ENCODE peak calls at places on chromosomes 12 and 14, in ten cellular contexts. B is epithelial cell of proximal tubule; N is heart left ventricle; C is GM13976; Y is lower leg skin; P is dorsolateral prefrontal cortex; Q is WTC11; O is esophagus squamous epithelium; D is progenitor cell of endocrine pancreas; L is CD4-positive, alpha-beta T cell. S is an unnamed sample.

GRCh38 chr12:105107176-105107496 is 395 bp upstream of the WASHC4 start:
- DNase-seq in B (no peak), N (no peak), C (peak), Y (no peak), P (no peak), Q (no peak), O (no peak), D (no peak), L (no peak), S (no peak)

GRCh38 chr14:103558071-103558882 is 4.2 kb downstream of the BAG5 start:
- DNase-seq in B (peak), N (no peak), C (no peak), Y (no peak), P (no peak), Q (no peak), O (no peak), D (no peak), L (no peak), S (no peak)

GRCh38 chr14:88005050-88005481 is at the start of gene GPR65:
- DNase-seq in B (no peak), N (no peak), C (no peak), Y (no peak), P (no peak), Q (no peak), O (no peak), D (no peak), L (no peak), S (no peak)

GRCh38 chr12:27635349-27635972 is 60.8 kb upstream of the REP15 start:
- DNase-seq in B (no peak), N (no peak), C (peak), Y (no peak), P (no peak), Q (no peak), O (no peak), D (no peak), L (no peak), S (no peak)

GRCh38 chr12:14263742-14264141 is 101.7 kb upstream of the ATF7IP start:
- DNase-seq in B (no peak), N (no peak), C (no peak), Y (no peak), P (no peak), Q (no peak), O (no peak), D (no peak), L (no peak), S (no peak)

GRCh38 chr14:77554816-77555599 is 56.4 kb upstream of the ISM2 start:
- DNase-seq in B (no peak), N (no peak), C (no peak), Y (no peak), P (peak), Q (no peak), O (no peak), D (no peak), L (no peak), S (no peak)

GRCh38 chr12:53808023-53808705 is 56.4 kb upstream of the CISTR start:
- DNase-seq in B (no peak), N (no peak), C (no peak), Y (no peak), P (no peak), Q (no peak), O (no peak), D (no peak), L (no peak), S (no peak)

GRCh38 chr12:39368096-39368495 is 74.8 kb downstream of the KIF21A start:
- DNase-seq in B (no peak), N (no peak), C (no peak), Y (no peak), P (no peak), Q (no peak), O (no peak), D (no peak), L (no peak), S (no peak)

GRCh38 chr12:131113562-131113961 is 159.9 kb downstream of the ADGRD1 start:
- DNase-seq in B (no peak), N (peak), C (no peak), Y (no peak), P (no peak), Q (no peak), O (no peak), D (no peak), L (no peak), S (no peak)

GRCh38 chr12:50112456-50113218 is 601 bp downstream of the COX14 start:
- DNase-seq in B (no peak), N (no peak), C (peak), Y (peak), P (no peak), Q (no peak), O (no peak), D (no peak), L (no peak), S (no peak)

GRCh38 chr12:50111693-50112455 is at the start of gene COX14:
- DNase-seq in B (peak), N (peak), C (peak), Y (peak), P (peak), Q (peak), O (peak), D (peak), L (peak), S (peak)

GRCh38 chr12:50110762-50111416 is 1.1 kb upstream of the COX14 start:
- DNase-seq in B (peak), N (peak), C (peak), Y (peak), P (no peak), Q (peak), O (no peak), D (no peak), L (no peak), S (no peak)

GRCh38 chr12:50110127-50110761 is 1.8 kb upstream of the COX14 start:
- DNase-seq in B (no peak), N (peak), C (peak), Y (no peak), P (no peak), Q (no peak), O (no peak), D (no peak), L (no peak), S (no peak)

DNA sequence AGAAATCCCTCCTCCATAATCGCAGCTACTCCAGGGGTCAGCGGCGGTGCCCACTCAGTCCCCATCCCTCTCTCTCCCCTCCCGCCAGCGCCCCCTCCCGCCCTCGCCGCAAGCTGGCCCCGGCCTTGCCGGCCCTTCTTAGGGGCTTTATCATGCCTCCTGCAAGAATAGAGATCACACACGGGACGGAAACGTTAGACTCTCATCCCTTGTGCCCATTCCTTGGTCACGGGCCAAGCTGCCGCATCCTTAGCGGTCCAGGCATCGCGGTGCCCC is 681 bp upstream of the COX14 start:
- DNase-seq in B (no peak), N (no peak), C (no peak), Y (no peak), P (no peak), Q (no peak), O (no peak), D (no peak), L (no peak), S (no peak)
- TF ChIP-seq CTCF in B (no peak), N (no peak), C (no peak), Y (no peak), P (no peak), Q (no peak), O (no peak), D (no peak), L (no peak), S (no peak)

GRCh38 chr14:98099527-98099926 is 1172.5 kb downstream of the BCL11B start:
- DNase-seq in B (no peak), N (no peak), C (no peak), Y (no peak), P (no peak), Q (no peak), O (no peak), D (no peak), L (no peak), S (no peak)
- TF ChIP-seq CTCF in B (no peak), N (no peak), C (no peak), Y (no peak), P (no peak), Q (no peak), O (no peak), D (no peak), L (no peak), S (no peak)

GRCh38 chr12:34345801-34346200 is 323.5 kb downstream of the ALG10 start:
- DNase-seq in B (no peak), N (no peak), C (no peak), Y (no peak), P (no peak), Q (no peak), O (no peak), D (no peak), L (no peak), S (no peak)
- TF ChIP-seq CTCF in B (no peak), N (no peak), C (no peak), Y (no peak), P (no peak), Q (no peak), O (no peak), D (no peak), L (no peak), S (no peak)

GRCh38 chr12:57765698-57766463 is 997 bp downstream of the CYP27B1 start:
- DNase-seq in B (no peak), N (no peak), C (no peak), Y (no peak), P (no peak), Q (no peak), O (no peak), D (no peak), L (no peak), S (no peak)

GRCh38 chr12:57766464-57767311 is at the start of gene CYP27B1:
- DNase-seq in B (no peak), N (no peak), C (no peak), Y (no peak), P (no peak), Q (peak), O (no peak), D (no peak), L (no peak), S (no peak)

GRCh38 chr12:57764662-57765002 is 2.2 kb downstream of the CYP27B1 start:
- DNase-seq in B (no peak), N (no peak), C (no peak), Y (no peak), P (no peak), Q (no peak), O (no peak), D (no peak), L (no peak), S (no peak)

GRCh38 chr12:57763881-57764661 is 2.8 kb downstream of the CYP27B1 start:
- DNase-seq in B (no peak), N (no peak), C (no peak), Y (no peak), P (no peak), Q (no peak), O (no peak), D (no peak), L (no peak), S (no peak)

DNA sequence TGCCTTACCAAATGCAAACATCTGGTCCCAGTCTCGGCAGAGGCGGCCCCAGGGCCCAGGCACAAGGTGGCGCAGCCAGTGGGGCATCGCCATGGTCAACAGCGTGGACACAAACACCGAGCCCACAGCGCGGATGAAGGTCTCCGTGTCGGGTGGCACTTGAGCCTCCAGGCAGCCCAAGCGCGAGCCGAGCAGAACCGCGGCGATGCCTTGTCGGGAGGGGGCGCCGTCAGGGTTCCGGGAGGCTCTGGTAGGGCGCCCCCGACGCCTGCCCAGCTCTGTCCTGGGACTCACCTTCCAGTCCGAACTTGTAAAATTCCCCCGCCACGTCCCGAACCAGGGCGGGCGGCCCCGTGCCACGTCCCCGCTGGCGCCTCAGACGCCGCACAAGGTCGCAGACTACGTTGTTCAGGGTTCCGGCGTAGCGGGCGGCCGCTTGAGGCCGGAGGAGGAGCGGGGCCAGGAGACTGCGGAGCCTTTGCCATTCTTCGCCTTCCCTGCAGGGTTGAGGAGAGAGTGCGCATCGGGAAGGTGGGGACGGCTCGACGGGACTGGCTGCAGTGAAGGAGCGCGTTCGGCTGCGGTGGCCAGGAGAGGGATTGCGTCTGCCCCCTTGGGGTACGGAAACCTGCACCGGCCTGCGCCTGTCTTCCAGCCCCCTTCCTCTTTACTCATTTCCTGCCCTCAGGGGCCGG is 1.7 kb downstream of the CYP27B1 start:
- DNase-seq in B (no peak), N (peak), C (peak), Y (no peak), P (no peak), Q (peak), O (no peak), D (no peak), L (peak), S (peak)
- TF ChIP-seq CTCF in B (peak), N (no peak), C (peak), Y (no peak), P (peak), Q (no peak), O (no peak), D (peak), L (peak), S (no peak)

GRCh38 chr12:122159879-122160278 is 14.1 kb downstream of the IL31 start:
- DNase-seq in B (no peak), N (no peak), C (peak), Y (no peak), P (no peak), Q (no peak), O (no peak), D (no peak), L (no peak), S (no peak)
- TF ChIP-seq CTCF in B (no peak), N (no peak), C (peak), Y (no peak), P (no peak), Q (no peak), O (no peak), D (no peak), L (peak), S (no peak)

GRCh38 chr12:94983321-94983720 is 20.2 kb downstream of the NDUFA12 start:
- DNase-seq in B (no peak), N (no peak), C (no peak), Y (no peak), P (no peak), Q (no peak), O (no peak), D (no peak), L (no peak), S (no peak)

GRCh38 chr12:94979941-94980340 is 23.6 kb downstream of the NDUFA12 start:
- DNase-seq in B (no peak), N (no peak), C (no peak), Y (no peak), P (no peak), Q (no peak), O (no peak), D (no peak), L (no peak), S (no peak)

GRCh38 chr12:94977766-94978468 is 25.6 kb downstream of the NDUFA12 start:
- DNase-seq in B (no peak), N (no peak), C (no peak), Y (no peak), P (no peak), Q (no peak), O (no peak), D (no peak), L (no peak), S (no peak)

GRCh38 chr12:94982456-94982855 is 21.0 kb downstream of the NDUFA12 start:
- DNase-seq in B (no peak), N (no peak), C (no peak), Y (no peak), P (no peak), Q (no peak), O (no peak), D (no peak), L (no peak), S (no peak)

DNA sequence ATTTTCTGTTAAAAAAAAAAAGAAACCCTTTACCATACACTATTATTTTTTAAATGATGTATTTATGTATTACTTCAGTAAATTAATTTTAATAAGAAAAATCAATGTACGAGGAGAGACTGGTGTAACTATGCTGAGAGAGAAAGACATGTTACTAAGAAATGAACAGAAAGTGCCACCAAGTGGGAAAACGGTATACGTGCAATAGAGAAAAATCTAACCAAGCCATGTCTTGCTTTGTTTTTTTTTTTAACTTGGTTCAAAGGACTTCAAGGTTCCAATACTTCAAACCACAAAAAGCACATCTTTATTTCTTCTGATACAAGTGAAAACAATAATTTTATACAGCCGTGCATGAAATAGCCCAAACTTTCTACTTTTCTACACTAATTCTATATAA is 22.9 kb downstream of the NDUFA12 start:
- DNase-seq in B (no peak), N (no peak), C (no peak), Y (no peak), P (no peak), Q (no peak), O (no peak), D (no peak), L (no peak), S (no peak)
- TF ChIP-seq CTCF in B (no peak), N (peak), C (peak), Y (no peak), P (peak), Q (no peak), O (no peak), D (peak), L (peak), S (no peak)

GRCh38 chr12:12798480-12798879 is 13.0 kb downstream of the APOLD1 start:
- DNase-seq in B (no peak), N (no peak), C (no peak), Y (no peak), P (no peak), Q (no peak), O (no peak), D (no peak), L (no peak), S (no peak)
- TF ChIP-seq CTCF in B (no peak), N (no peak), C (no peak), Y (no peak), P (no peak), Q (no peak), O (no peak), D (no peak), L (no peak), S (no peak)

GRCh38 chr12:29534935-29535334 is 37.4 kb upstream of the OVCH1 start:
- DNase-seq in B (no peak), N (no peak), C (no peak), Y (no peak), P (no peak), Q (no peak), O (no peak), D (no peak), L (no peak), S (no peak)
- TF ChIP-seq CTCF in B (no peak), N (no peak), C (no peak), Y (no peak), P (no peak), Q (no peak), O (no peak), D (no peak), L (no peak), S (no peak)